ENCODE peak calls at places on chromosomes 7 and 10, in four cellular contexts. One of them, this sample, is unnamed.

GRCh38 chr7:156751319-156751718 is 110.7 kb downstream of the RNF32 start:
- DNase-seq in A549: no peak
- DNase-seq in spleen: no peak
- DNase-seq in HFF-Myc: peak
- DNase-seq in this sample: no peak

GRCh38 chr10:28492093-28492492 is 40.8 kb upstream of the WAC start:
- DNase-seq in A549: no peak
- DNase-seq in spleen: no peak
- DNase-seq in HFF-Myc: no peak
- DNase-seq in this sample: no peak

GRCh38 chr7:20598479-20599419 is 16.7 kb upstream of the ABCB5 start:
- DNase-seq in A549: peak
- DNase-seq in spleen: no peak
- DNase-seq in HFF-Myc: peak
- DNase-seq in this sample: no peak

GRCh38 chr10:12252882-12253546 is 57.0 kb downstream of the CDC123 start:
- DNase-seq in A549: peak
- DNase-seq in spleen: peak
- DNase-seq in HFF-Myc: no peak
- DNase-seq in this sample: no peak

GRCh38 chr10:130458509-130458908 is 322.3 kb downstream of the GLRX3 start:
- DNase-seq in A549: no peak
- DNase-seq in spleen: no peak
- DNase-seq in HFF-Myc: no peak
- DNase-seq in this sample: no peak

GRCh38 chr10:112375721-112376577 is 2.0 kb downstream of the ACSL5 start:
- DNase-seq in A549: no peak
- DNase-seq in spleen: peak
- DNase-seq in HFF-Myc: no peak
- DNase-seq in this sample: peak

GRCh38 chr10:58282615-58283014 is 13.7 kb downstream of the CISD1 start:
- DNase-seq in A549: no peak
- DNase-seq in spleen: no peak
- DNase-seq in HFF-Myc: no peak
- DNase-seq in this sample: no peak

GRCh38 chr10:14571866-14572507 is 202.7 kb downstream of the FAM107B start:
- DNase-seq in A549: peak
- DNase-seq in spleen: peak
- DNase-seq in HFF-Myc: no peak
- DNase-seq in this sample: peak

GRCh38 chr7:87510430-87510875 is 35.0 kb upstream of the ABCB4 start:
- DNase-seq in A549: no peak
- DNase-seq in spleen: no peak
- DNase-seq in HFF-Myc: no peak
- DNase-seq in this sample: no peak

GRCh38 chr7:33644489-33644888 is 260.9 kb upstream of the BMPER start:
- DNase-seq in A549: no peak
- DNase-seq in spleen: no peak
- DNase-seq in HFF-Myc: no peak
- DNase-seq in this sample: no peak

GRCh38 chr10:70323697-70324340 is 40.0 kb upstream of the NPFFR1 start:
- DNase-seq in A549: no peak
- DNase-seq in spleen: no peak
- DNase-seq in HFF-Myc: no peak
- DNase-seq in this sample: no peak

GRCh38 chr10:132019366-132019765 is 37.6 kb upstream of the BNIP3 start:
- DNase-seq in A549: no peak
- DNase-seq in spleen: no peak
- DNase-seq in HFF-Myc: no peak
- DNase-seq in this sample: peak

GRCh38 chr10:7199152-7199760 is 211.6 kb downstream of the SFMBT2 start:
- DNase-seq in A549: no peak
- DNase-seq in spleen: no peak
- DNase-seq in HFF-Myc: no peak
- DNase-seq in this sample: no peak

GRCh38 chr10:119933179-119933578 is 40.6 kb downstream of the SEC23IP start:
- DNase-seq in A549: peak
- DNase-seq in spleen: no peak
- DNase-seq in HFF-Myc: no peak
- DNase-seq in this sample: no peak

GRCh38 chr7:2757904-2758672 is 70.1 kb downstream of the AMZ1 start:
- DNase-seq in A549: peak
- DNase-seq in spleen: no peak
- DNase-seq in HFF-Myc: peak
- DNase-seq in this sample: peak

GRCh38 chr7:51262796-51263519 is 53.7 kb downstream of the COBL start:
- DNase-seq in A549: no peak
- DNase-seq in spleen: no peak
- DNase-seq in HFF-Myc: no peak
- DNase-seq in this sample: no peak

GRCh38 chr10:63430091-63430998 is 35.4 kb downstream of the JMJD1C start:
- DNase-seq in A549: no peak
- DNase-seq in spleen: no peak
- DNase-seq in HFF-Myc: peak
- DNase-seq in this sample: no peak

GRCh38 chr7:35758421-35758820 is 42.4 kb upstream of the SEPTIN7 start:
- DNase-seq in A549: peak
- DNase-seq in spleen: no peak
- DNase-seq in HFF-Myc: no peak
- DNase-seq in this sample: no peak

GRCh38 chr10:5147981-5148677 is 36.8 kb downstream of the AKR1C8 start:
- DNase-seq in A549: peak
- DNase-seq in spleen: no peak
- DNase-seq in HFF-Myc: no peak
- DNase-seq in this sample: no peak

GRCh38 chr7:133491846-133492652 is 239.2 kb downstream of the EXOC4 start:
- DNase-seq in A549: no peak
- DNase-seq in spleen: no peak
- DNase-seq in HFF-Myc: peak
- DNase-seq in this sample: no peak

GRCh38 chr7:123271231-123271630 is 71.5 kb upstream of the SLC13A1 start:
- DNase-seq in A549: no peak
- DNase-seq in spleen: no peak
- DNase-seq in HFF-Myc: no peak
- DNase-seq in this sample: no peak

GRCh38 chr7:153258686-153259085 is 499.1 kb downstream of the ACTR3B start:
- DNase-seq in A549: no peak
- DNase-seq in spleen: no peak
- DNase-seq in HFF-Myc: no peak
- DNase-seq in this sample: no peak

GRCh38 chr7:26515462-26515861 is 223.8 kb downstream of the SNX10 start:
- DNase-seq in A549: no peak
- DNase-seq in spleen: no peak
- DNase-seq in HFF-Myc: no peak
- DNase-seq in this sample: no peak

GRCh38 chr10:46006219-46006618 is 24.2 kb downstream of the NCOA4 start:
- DNase-seq in A549: no peak
- DNase-seq in spleen: no peak
- DNase-seq in HFF-Myc: no peak
- DNase-seq in this sample: no peak

GRCh38 chr7:73437699-73438416 is 4.3 kb downstream of the FZD9 start:
- DNase-seq in A549: no peak
- DNase-seq in spleen: peak
- DNase-seq in HFF-Myc: no peak
- DNase-seq in this sample: no peak

GRCh38 chr10:129656642-129657041 is 189.6 kb downstream of the MGMT start:
- DNase-seq in A549: no peak
- DNase-seq in spleen: no peak
- DNase-seq in HFF-Myc: no peak
- DNase-seq in this sample: no peak

GRCh38 chr7:148803094-148803493 is 81.0 kb downstream of the EZH2 start:
- DNase-seq in A549: no peak
- DNase-seq in spleen: no peak
- DNase-seq in HFF-Myc: no peak
- DNase-seq in this sample: no peak

GRCh38 chr10:110444009-110444347 is 53.7 kb upstream of the DUSP5 start:
- DNase-seq in A549: no peak
- DNase-seq in spleen: no peak
- DNase-seq in HFF-Myc: no peak
- DNase-seq in this sample: no peak

GRCh38 chr7:110010379-110010778 is 1080.5 kb upstream of the LRRN3 start:
- DNase-seq in A549: no peak
- DNase-seq in spleen: no peak
- DNase-seq in HFF-Myc: no peak
- DNase-seq in this sample: no peak

GRCh38 chr7:50436133-50436802 is 13.9 kb downstream of the FIGNL1 start:
- DNase-seq in A549: no peak
- DNase-seq in spleen: no peak
- DNase-seq in HFF-Myc: no peak
- DNase-seq in this sample: no peak

GRCh38 chr10:128497660-128498377 is 371.6 kb upstream of the MKI67 start:
- DNase-seq in A549: no peak
- DNase-seq in spleen: peak
- DNase-seq in HFF-Myc: no peak
- DNase-seq in this sample: peak

GRCh38 chr10:65314253-65314652 is 1611.6 kb upstream of the LRRTM3 start:
- DNase-seq in A549: no peak
- DNase-seq in spleen: no peak
- DNase-seq in HFF-Myc: no peak
- DNase-seq in this sample: no peak

GRCh38 chr10:68212721-68213352 is 19.1 kb downstream of the ATOH7 start:
- DNase-seq in A549: no peak
- DNase-seq in spleen: no peak
- DNase-seq in HFF-Myc: peak
- DNase-seq in this sample: no peak

GRCh38 chr10:103451871-103452713 is at the start of gene CALHM2:
- DNase-seq in A549: peak
- DNase-seq in spleen: peak
- DNase-seq in HFF-Myc: no peak
- DNase-seq in this sample: peak

GRCh38 chr7:95229301-95229700 is 95.0 kb downstream of the PON1 start:
- DNase-seq in A549: no peak
- DNase-seq in spleen: no peak
- DNase-seq in HFF-Myc: no peak
- DNase-seq in this sample: no peak

GRCh38 chr10:23280420-23281043 is 64.1 kb downstream of the C10orf67 start:
- DNase-seq in A549: no peak
- DNase-seq in spleen: no peak
- DNase-seq in HFF-Myc: no peak
- DNase-seq in this sample: no peak
- H3K4me3 ChIP-seq in A549: no peak
- H3K4me3 ChIP-seq in spleen: no peak
- H3K4me3 ChIP-seq in HFF-Myc: no peak
- H3K4me3 ChIP-seq in this sample: no peak

GRCh38 chr10:121607310-121608055 is 9.2 kb upstream of the FGFR2 start:
- DNase-seq in A549: no peak
- DNase-seq in spleen: no peak
- DNase-seq in HFF-Myc: no peak
- DNase-seq in this sample: no peak
- TF ChIP-seq CTCF in A549: no peak
- TF ChIP-seq CTCF in spleen: no peak
- TF ChIP-seq CTCF in HFF-Myc: no peak
- TF ChIP-seq CTCF in this sample: no peak

DNA sequence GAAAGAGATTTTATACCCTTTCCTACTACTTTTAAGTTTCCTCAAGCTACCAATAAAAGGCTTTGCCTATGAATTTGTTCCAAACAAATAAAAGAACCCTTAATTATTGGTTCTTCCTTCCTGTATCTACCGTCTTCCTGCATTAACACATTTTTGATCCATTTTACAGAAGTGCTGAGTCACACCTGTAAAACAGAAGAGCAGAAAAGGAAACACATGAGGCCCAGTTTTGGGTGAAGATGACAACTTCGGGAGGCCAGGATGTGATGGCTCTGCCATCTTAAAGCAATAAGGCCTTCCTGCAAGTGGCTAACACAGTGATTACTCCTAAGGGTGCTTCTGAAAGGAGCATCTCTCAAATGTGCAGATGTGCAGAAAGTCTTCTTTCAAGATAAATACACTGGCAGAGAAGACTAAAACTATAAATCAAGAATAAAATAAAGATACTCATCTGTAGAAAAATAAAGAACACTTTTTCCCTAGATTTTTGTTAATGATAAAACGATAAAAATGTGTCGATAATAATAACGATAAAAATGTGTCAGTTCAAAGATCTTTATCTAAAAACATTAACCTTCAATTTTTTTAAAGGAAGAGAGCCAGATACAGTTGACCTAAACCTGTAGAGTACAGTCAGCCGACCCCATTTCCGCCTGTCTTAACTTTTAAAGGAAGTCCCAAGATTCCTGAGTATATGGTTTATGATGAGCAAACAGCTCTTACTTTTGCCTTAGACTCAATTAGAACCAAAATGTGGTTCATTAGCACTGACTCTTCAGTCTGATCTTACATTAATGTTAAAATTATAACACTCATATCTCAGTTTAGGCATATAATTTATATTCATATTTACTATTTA is 108.5 kb downstream of the UBE2H start:
- DNase-seq in A549: no peak
- DNase-seq in spleen: no peak
- DNase-seq in HFF-Myc: no peak
- DNase-seq in this sample: no peak
- H3K4me3 ChIP-seq in A549: no peak
- H3K4me3 ChIP-seq in spleen: no peak
- H3K4me3 ChIP-seq in HFF-Myc: no peak
- H3K4me3 ChIP-seq in this sample: no peak

DNA sequence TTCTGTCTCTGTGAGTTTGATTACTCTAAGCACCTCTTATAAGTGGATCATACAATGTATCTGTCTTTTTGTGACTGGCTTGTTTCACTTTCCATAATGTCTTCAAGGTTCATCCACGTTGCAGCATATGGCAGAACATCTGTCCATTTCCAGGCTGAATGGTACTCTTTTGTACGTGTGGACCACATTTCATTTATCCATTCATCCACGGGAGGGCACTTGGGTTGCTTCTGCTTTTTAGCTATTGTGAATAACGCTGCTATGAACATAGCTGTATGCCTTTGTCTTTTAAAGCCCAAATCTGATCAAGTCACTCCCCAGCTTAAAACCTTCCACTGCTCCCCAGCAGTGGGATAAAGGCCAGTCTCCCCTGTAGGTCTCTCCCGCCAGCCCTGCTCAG is 31.5 kb downstream of the EGFR start:
- DNase-seq in A549: no peak
- DNase-seq in spleen: no peak
- DNase-seq in HFF-Myc: no peak
- DNase-seq in this sample: no peak
- TF ChIP-seq CTCF in A549: no peak
- TF ChIP-seq CTCF in spleen: no peak
- TF ChIP-seq CTCF in HFF-Myc: peak
- TF ChIP-seq CTCF in this sample: no peak

GRCh38 chr7:43586251-43586900 is 3.5 kb downstream of the STK17A start:
- DNase-seq in A549: no peak
- DNase-seq in spleen: no peak
- DNase-seq in HFF-Myc: no peak
- DNase-seq in this sample: no peak
- H3K4me3 ChIP-seq in A549: no peak
- H3K4me3 ChIP-seq in spleen: peak
- H3K4me3 ChIP-seq in HFF-Myc: no peak
- H3K4me3 ChIP-seq in this sample: peak